ENCODE peak calls at places on chromosomes 12 and 14, in four cellular contexts. L, F, S and N are unnamed samples.

GRCh38 chr12:71665109-71665476 is 992 bp downstream of the THAP2 start:
- DNase-seq in S (no peak), F (peak), L (no peak), N (no peak)

GRCh38 chr12:618626-619025 is 44.6 kb downstream of the NINJ2 start:
- DNase-seq in S (no peak), L (no peak), F (no peak), N (no peak)

GRCh38 chr12:105053116-105053572 is 31.1 kb downstream of the ALDH1L2 start:
- DNase-seq in S (peak), L (peak), F (peak), N (peak)

GRCh38 chr12:65126482-65126881 is 5.4 kb upstream of the WIF1 start:
- DNase-seq in S (no peak), L (no peak), F (no peak), N (no peak)

GRCh38 chr12:114476159-114476558 is 70.2 kb upstream of the TBX5 start:
- DNase-seq in L (no peak), F (peak), S (no peak), N (no peak)

GRCh38 chr12:109795023-109795422 is 38.2 kb downstream of the TRPV4 start:
- DNase-seq in F (no peak), S (no peak), L (no peak), N (no peak)

GRCh38 chr14:75306917-75307699 is 28.5 kb downstream of the FOS start:
- DNase-seq in S (no peak), F (no peak), L (peak), N (no peak)

GRCh38 chr14:28254768-28255167 is 511.8 kb upstream of the FOXG1 start:
- DNase-seq in S (no peak), L (no peak), F (no peak), N (no peak)

GRCh38 chr12:53726342-53726741 is 910 bp downstream of the CALCOCO1 start:
- DNase-seq in F (peak), S (no peak), L (peak), N (no peak)

GRCh38 chr12:58504539-58504938 is 415.8 kb downstream of the LRIG3 start:
- DNase-seq in L (no peak), S (no peak), F (no peak), N (no peak)

GRCh38 chr12:104740668-104741067 is 217.4 kb downstream of the SLC41A2 start:
- DNase-seq in L (peak), F (no peak), S (no peak), N (no peak)

GRCh38 chr12:780750-781379 is 28.5 kb downstream of the WNK1 start:
- DNase-seq in L (no peak), F (no peak), S (no peak), N (no peak)

GRCh38 chr12:581746-582145 is 81.5 kb downstream of the NINJ2 start:
- DNase-seq in F (no peak), S (no peak), L (no peak), N (no peak)

GRCh38 chr12:34398706-34399630 is 376.7 kb downstream of the ALG10 start:
- DNase-seq in L (no peak), S (peak), F (no peak), N (no peak)

GRCh38 chr12:108616941-108617858 is 16.5 kb downstream of the SELPLG start:
- DNase-seq in F (no peak), L (peak), S (no peak), N (no peak)

GRCh38 chr12:40054554-40055226 is 51.2 kb downstream of the SLC2A13 start:
- DNase-seq in F (no peak), L (no peak), S (no peak), N (no peak)
- H3K27ac ChIP-seq in F (no peak), L (no peak), S (peak), N (no peak)

DNA sequence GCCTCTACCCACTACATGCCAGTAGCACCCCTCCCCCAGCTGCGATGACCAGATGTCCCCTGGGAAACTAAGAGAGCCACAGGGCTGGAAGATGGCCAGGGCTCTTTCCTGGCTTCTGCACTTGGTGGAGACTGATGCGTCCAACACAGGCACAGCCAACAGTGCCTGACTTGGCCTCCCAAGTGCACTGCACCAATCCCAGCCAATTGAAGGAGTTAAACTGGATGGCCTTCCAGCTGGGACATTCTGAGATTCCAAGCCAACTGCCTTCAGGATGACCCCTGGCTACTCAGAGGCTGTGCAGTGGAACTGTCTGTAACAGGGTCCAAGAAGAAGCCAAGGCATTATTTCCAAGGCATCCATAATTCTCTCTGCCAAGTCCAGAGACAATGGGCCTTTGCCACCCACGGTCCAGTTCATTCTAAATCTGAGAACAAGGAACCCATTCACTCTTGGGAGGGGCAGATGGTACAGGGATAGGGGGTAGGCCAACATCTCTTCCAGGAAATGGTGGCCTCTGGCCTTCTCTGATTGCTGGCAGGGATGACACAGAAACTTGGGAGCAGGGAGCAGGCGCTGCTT is 35.2 kb downstream of the PRIMA1 start:
- DNase-seq in L (no peak), F (no peak), S (peak), N (peak)
- H3K27ac ChIP-seq in L (no peak), F (no peak), S (peak), N (peak)

DNA sequence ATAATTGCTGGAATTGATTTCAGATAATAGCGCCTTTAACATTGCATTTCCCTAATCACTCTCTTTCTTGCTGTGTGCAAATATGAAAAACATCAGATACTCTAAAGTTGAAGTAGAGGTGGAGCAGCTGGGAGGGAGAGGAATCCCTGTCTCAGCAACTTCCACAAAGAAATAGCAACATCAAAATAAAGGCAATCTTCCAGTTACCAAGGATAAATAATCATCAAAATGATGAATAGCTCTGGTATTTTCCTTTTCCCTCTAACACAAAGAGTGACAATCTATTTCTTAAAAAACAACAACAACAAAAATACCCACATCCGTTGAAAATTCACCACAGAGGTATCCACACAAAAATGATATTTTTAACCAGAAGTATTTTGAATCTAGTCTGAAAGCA is 71.9 kb upstream of the OVCH1 start:
- DNase-seq in S (no peak), F (no peak), L (no peak), N (no peak)
- H3K27ac ChIP-seq in S (peak), F (no peak), L (no peak), N (no peak)

GRCh38 chr14:84403585-84403984 is 1126.4 kb upstream of the FLRT2 start:
- DNase-seq in L (no peak), S (no peak), F (no peak), N (no peak)
- H3K27ac ChIP-seq in L (no peak), S (no peak), F (no peak), N (no peak)

GRCh38 chr14:34548472-34548981 is 9.0 kb upstream of the EAPP start:
- DNase-seq in S (no peak), F (no peak), L (no peak), N (no peak)
- H3K27ac ChIP-seq in S (peak), F (no peak), L (no peak), N (no peak)